ENCODE peak calls at places on chromosomes 16 and 17, in nine cellular contexts. F is amniotic stem cell; M is brain microvascular endothelial cell; R is head of caudate nucleus; H is Caco-2; O is PC-9; X is M059J; G is activated naive CD4-positive, alpha-beta T cell; A is left lung. Z is an unnamed sample.

GRCh38 chr16:66269631-66270332 is 96.7 kb upstream of the CDH5 start:
- DNase-seq in F (no peak), M (no peak), R (no peak), H (no peak), O (no peak), X (no peak), G (no peak), A (no peak), Z (no peak)

GRCh38 chr17:80968602-80969029 is 23.0 kb upstream of the CHMP6 start:
- DNase-seq in F (no peak), M (no peak), R (peak; percentile 70), H (no peak), O (no peak), X (no peak), G (no peak), A (no peak), Z (no peak)

GRCh38 chr17:44063704-44064639 is 2.5 kb downstream of the LSM12 start:
- DNase-seq in F (no peak), M (no peak), R (no peak), H (no peak), O (no peak), X (no peak), G (no peak), A (no peak), Z (no peak)

GRCh38 chr17:73506470-73507435 is 137.5 kb downstream of the SDK2 start:
- DNase-seq in F (no peak), M (no peak), R (no peak), H (no peak), O (no peak), X (no peak), G (no peak), A (no peak), Z (no peak)

GRCh38 chr17:80619535-80620235 is 75.0 kb downstream of the RPTOR start:
- DNase-seq in F (no peak), M (no peak), R (no peak), H (peak; percentile 60), O (peak; percentile 88), X (peak; percentile 40), G (no peak), A (no peak), Z (no peak)

GRCh38 chr17:81556175-81556691 is 4.1 kb upstream of the FAAP100 start:
- DNase-seq in F (no peak), M (peak; percentile 35), R (no peak), H (peak; percentile 51), O (no peak), X (peak; percentile 77), G (no peak), A (no peak), Z (no peak)

GRCh38 chr16:48164907-48165715 is 9.3 kb upstream of the ABCC12 start:
- DNase-seq in F (peak; percentile 43), M (peak; percentile 75), R (peak; percentile 86), H (peak; percentile 86), O (peak; percentile 34), X (peak; percentile 76), G (peak; percentile 51), A (peak; percentile 83), Z (peak; percentile 67)

GRCh38 chr16:53843084-53843483 is 139.1 kb downstream of the FTO start:
- DNase-seq in F (no peak), M (no peak), R (no peak), H (no peak), O (no peak), X (no peak), G (no peak), A (no peak), Z (no peak)

GRCh38 chr17:2710804-2711607 is 558 bp downstream of the CLUH start:
- DNase-seq in F (no peak), M (no peak), R (no peak), H (peak; percentile 67), O (peak; percentile 46), X (no peak), G (peak; percentile 26), A (no peak), Z (peak; percentile 50)

GRCh38 chr17:4771519-4772234 is at the start of gene TM4SF5:
- DNase-seq in F (no peak), M (no peak), R (no peak), H (peak; percentile 50), O (no peak), X (peak; percentile 31), G (no peak), A (no peak), Z (no peak)

GRCh38 chr17:74417178-74418045 is 14.5 kb upstream of the GPRC5C start:
- DNase-seq in F (no peak), M (peak; percentile 24), R (no peak), H (no peak), O (peak; percentile 81), X (peak; percentile 83), G (no peak), A (no peak), Z (no peak)

GRCh38 chr17:67629963-67630320 is 87.8 kb upstream of the NOL11 start:
- DNase-seq in F (peak; percentile 44), M (peak; percentile 43), R (no peak), H (no peak), O (no peak), X (peak; percentile 53), G (no peak), A (no peak), Z (peak; percentile 27)

GRCh38 chr17:14396542-14396941 is 95.7 kb downstream of the HS3ST3B1 start:
- DNase-seq in F (no peak), M (peak; percentile 3), R (no peak), H (no peak), O (no peak), X (peak; percentile 38), G (no peak), A (no peak), Z (no peak)

GRCh38 chr16:56815721-56816120 is 49.3 kb upstream of the SLC12A3 start:
- DNase-seq in F (no peak), M (no peak), R (no peak), H (no peak), O (no peak), X (no peak), G (no peak), A (no peak), Z (no peak)

GRCh38 chr17:32102697-32103096 is 39.6 kb upstream of the RHOT1 start:
- DNase-seq in F (no peak), M (peak; percentile 82), R (no peak), H (no peak), O (no peak), X (no peak), G (no peak), A (no peak), Z (no peak)

GRCh38 chr17:74408262-74408661 is 23.6 kb upstream of the GPRC5C start:
- DNase-seq in F (no peak), M (peak; percentile 11), R (no peak), H (peak; percentile 73), O (peak; percentile 36), X (peak; percentile 74), G (no peak), A (peak; percentile 63), Z (no peak)

GRCh38 chr16:48949636-48950035 is 332.0 kb downstream of the CBLN1 start:
- DNase-seq in F (no peak), M (no peak), R (no peak), H (no peak), O (no peak), X (peak; percentile 87), G (no peak), A (no peak), Z (no peak)

GRCh38 chr17:59357929-59358328 is 26.5 kb downstream of the YPEL2 start:
- DNase-seq in F (peak; percentile 30), M (peak; percentile 86), R (no peak), H (no peak), O (peak; percentile 40), X (peak; percentile 81), G (no peak), A (no peak), Z (no peak)

GRCh38 chr17:81311954-81312353 is 16.8 kb upstream of the SLC38A10 start:
- DNase-seq in F (no peak), M (no peak), R (no peak), H (no peak), O (no peak), X (no peak), G (no peak), A (no peak), Z (no peak)

GRCh38 chr17:28370035-28370743 is at the start of gene VTN:
- DNase-seq in F (no peak), M (no peak), R (no peak), H (peak; percentile 100), O (peak; percentile 73), X (peak; percentile 46), G (no peak), A (no peak), Z (no peak)

GRCh38 chr17:49031965-49032928 is 35.1 kb downstream of the IGF2BP1 start:
- DNase-seq in F (peak; percentile 42), M (peak; percentile 69), R (no peak), H (peak; percentile 93), O (peak; percentile 70), X (peak; percentile 75), G (no peak), A (no peak), Z (peak; percentile 73)

GRCh38 chr16:26019885-26020284 is 328.1 kb downstream of the HS3ST4 start:
- DNase-seq in F (no peak), M (no peak), R (no peak), H (no peak), O (no peak), X (no peak), G (no peak), A (no peak), Z (no peak)

GRCh38 chr16:76118344-76118743 is 158.9 kb upstream of the CNTNAP4 start:
- DNase-seq in F (no peak), M (no peak), R (no peak), H (peak; percentile 13), O (no peak), X (no peak), G (no peak), A (no peak), Z (no peak)

GRCh38 chr17:59842901-59843652 is 49.7 kb downstream of the TUBD1 start:
- DNase-seq in F (peak; percentile 96), M (peak; percentile 95), R (no peak), H (peak; percentile 71), O (peak; percentile 100), X (peak; percentile 98), G (no peak), A (peak; percentile 88), Z (no peak)

GRCh38 chr17:79991924-79992656 is 43.6 kb downstream of the TBC1D16 start:
- DNase-seq in F (no peak), M (no peak), R (peak; percentile 35), H (peak; percentile 75), O (no peak), X (no peak), G (no peak), A (no peak), Z (no peak)

GRCh38 chr17:14919580-14920160 is 345.5 kb downstream of the PMP22 start:
- DNase-seq in F (no peak), M (peak; percentile 47), R (no peak), H (no peak), O (no peak), X (no peak), G (no peak), A (no peak), Z (no peak)

GRCh38 chr17:72677714-72678390 is 414.6 kb downstream of the SLC39A11 start:
- DNase-seq in F (peak; percentile 9), M (peak; percentile 85), R (no peak), H (no peak), O (no peak), X (no peak), G (no peak), A (no peak), Z (no peak)

GRCh38 chr16:7160093-7160492 is 172.6 kb upstream of the RBFOX1 start:
- DNase-seq in F (no peak), M (no peak), R (no peak), H (no peak), O (no peak), X (no peak), G (no peak), A (no peak), Z (no peak)

GRCh38 chr16:48117217-48118105 is 38.3 kb downstream of the ABCC12 start:
- DNase-seq in F (no peak), M (peak; percentile 36), R (peak; percentile 66), H (peak; percentile 81), O (peak; percentile 34), X (peak; percentile 47), G (peak; percentile 26), A (no peak), Z (peak; percentile 87)

GRCh38 chr17:39125143-39125875 is 26.1 kb downstream of the PLXDC1 start:
- DNase-seq in F (no peak), M (no peak), R (no peak), H (no peak), O (no peak), X (no peak), G (no peak), A (no peak), Z (no peak)

GRCh38 chr16:77918792-77919707 is 103.3 kb upstream of the CLEC3A start:
- DNase-seq in F (no peak), M (no peak), R (no peak), H (no peak), O (no peak), X (peak; percentile 40), G (no peak), A (no peak), Z (no peak)

Z was measured in germinal center.